ENCODE peak calls at places on chromosome 5, in eight cellular contexts. C is NCI-H1092 treated with DMSO at 0.1 percent for 48 hours, T is AG08395, U is ovary, X is Peyer's patch, W is SK-MEL-5, K is RPMI7951, E is NCI-H2227 treated with DMSO at 0.1 percent for 48 hours. I is an unnamed sample.

GRCh38 chr5:139668064-139668880 is 20.1 kb downstream of the CXXC5 start:
- DNase-seq in C (no peak), T (peak), U (peak), X (peak), W (no peak), K (peak), E (no peak), I (peak)

GRCh38 chr5:155480731-155481131 is 467.2 kb downstream of the KIF4B start:
- DNase-seq in C (no peak), T (no peak), U (peak), X (no peak), W (no peak), K (no peak), E (no peak), I (no peak)

GRCh38 chr5:68320094-68320986 is 104.8 kb downstream of the PIK3R1 start:
- DNase-seq in C (no peak), T (no peak), U (no peak), X (no peak), W (no peak), K (peak), E (no peak), I (no peak)

GRCh38 chr5:54362992-54363630 is 52.7 kb upstream of the ARL15 start:
- DNase-seq in C (no peak), T (peak), U (no peak), X (no peak), W (no peak), K (peak), E (no peak), I (peak)

GRCh38 chr5:57094753-57095683 is 78.8 kb upstream of the GPBP1 start:
- DNase-seq in C (no peak), T (no peak), U (no peak), X (no peak), W (peak), K (no peak), E (no peak), I (no peak)

GRCh38 chr5:72908666-72909065 is 47.2 kb upstream of the FCHO2 start:
- DNase-seq in C (no peak), T (no peak), U (no peak), X (no peak), W (no peak), K (no peak), E (no peak), I (no peak)

GRCh38 chr5:95794070-95794516 is 28.4 kb downstream of the GLRX start:
- DNase-seq in C (no peak), T (peak), U (no peak), X (no peak), W (no peak), K (no peak), E (no peak), I (peak)

GRCh38 chr5:112757468-112758208 is 20.0 kb downstream of the APC start:
- DNase-seq in C (peak), T (peak), U (no peak), X (no peak), W (peak), K (peak), E (peak), I (peak)

GRCh38 chr5:140311011-140311467 is 8.1 kb upstream of the PFDN1 start:
- DNase-seq in C (no peak), T (peak), U (no peak), X (no peak), W (peak), K (peak), E (no peak), I (peak)

GRCh38 chr5:28415791-28416443 is 1377.5 kb upstream of the CDH9 start:
- DNase-seq in C (no peak), T (no peak), U (no peak), X (no peak), W (no peak), K (no peak), E (no peak), I (no peak)

GRCh38 chr5:74063821-74064598 is 438.0 kb downstream of the ARHGEF28 start:
- DNase-seq in C (no peak), T (peak), U (no peak), X (no peak), W (no peak), K (peak), E (no peak), I (peak)

GRCh38 chr5:78829811-78830499 is 155.2 kb downstream of the ARSB start:
- DNase-seq in C (peak), T (peak), U (peak), X (no peak), W (no peak), K (no peak), E (no peak), I (peak)

GRCh38 chr5:129541648-129542251 is 81.7 kb downstream of the ADAMTS19 start:
- DNase-seq in C (no peak), T (no peak), U (no peak), X (no peak), W (peak), K (no peak), E (no peak), I (no peak)

GRCh38 chr5:57442080-57442839 is 40.4 kb downstream of the ACTBL2 start:
- DNase-seq in C (no peak), T (peak), U (no peak), X (no peak), W (peak), K (peak), E (no peak), I (peak)

GRCh38 chr5:81389015-81389414 is 4.9 kb downstream of the ACOT12 start:
- DNase-seq in C (no peak), T (no peak), U (no peak), X (no peak), W (no peak), K (no peak), E (no peak), I (no peak)

GRCh38 chr5:137273511-137273910 is 225.6 kb downstream of the SPOCK1 start:
- DNase-seq in C (no peak), T (peak), U (no peak), X (no peak), W (no peak), K (peak), E (no peak), I (peak)

GRCh38 chr5:76765249-76765648 is 49.3 kb downstream of the F2R start:
- DNase-seq in C (no peak), T (no peak), U (no peak), X (no peak), W (no peak), K (peak), E (no peak), I (no peak)

GRCh38 chr5:134145779-134146581 is 30.8 kb downstream of the SKP1 start:
- DNase-seq in C (peak), T (peak), U (peak), X (peak), W (peak), K (peak), E (peak), I (peak)

GRCh38 chr5:143824851-143825720 is 13.1 kb downstream of the HMHB1 start:
- DNase-seq in C (peak), T (peak), U (peak), X (peak), W (peak), K (peak), E (peak), I (peak)

GRCh38 chr5:112563169-112563826 is 144.2 kb upstream of the EPB41L4A start:
- DNase-seq in C (no peak), T (no peak), U (no peak), X (no peak), W (no peak), K (no peak), E (no peak), I (no peak)

GRCh38 chr5:140113180-140113698 is 670 bp upstream of the PURA start:
- DNase-seq in C (no peak), T (no peak), U (peak), X (no peak), W (no peak), K (no peak), E (no peak), I (peak)

GRCh38 chr5:55225346-55225745 is 1.8 kb downstream of the MCIDAS start:
- DNase-seq in C (no peak), T (no peak), U (no peak), X (no peak), W (no peak), K (no peak), E (no peak), I (no peak)

GRCh38 chr5:93894471-93895354 is 153.3 kb upstream of the POU5F2 start:
- DNase-seq in C (peak), T (no peak), U (no peak), X (no peak), W (peak), K (no peak), E (peak), I (peak)

GRCh38 chr5:149489605-149490037 is 61.6 kb downstream of the CSNK1A1 start:
- DNase-seq in C (no peak), T (no peak), U (no peak), X (no peak), W (no peak), K (peak), E (no peak), I (no peak)

GRCh38 chr5:33975846-33976245 is 8.6 kb downstream of the SLC45A2 start:
- DNase-seq in C (no peak), T (no peak), U (no peak), X (no peak), W (no peak), K (no peak), E (no peak), I (peak)

GRCh38 chr5:50447228-50447627 is 6.1 kb upstream of the EMB start:
- DNase-seq in C (no peak), T (no peak), U (no peak), X (no peak), W (no peak), K (no peak), E (no peak), I (no peak)

GRCh38 chr5:17379188-17379951 is 118.7 kb upstream of the TAF11L2 start:
- DNase-seq in C (peak), T (no peak), U (no peak), X (no peak), W (no peak), K (peak), E (no peak), I (no peak)

GRCh38 chr5:71751422-71751821 is 32.3 kb downstream of the CARTPT start:
- DNase-seq in C (no peak), T (no peak), U (no peak), X (no peak), W (no peak), K (no peak), E (no peak), I (no peak)

GRCh38 chr5:15566306-15566705 is 66.3 kb downstream of the FBXL7 start:
- DNase-seq in C (no peak), T (peak), U (no peak), X (no peak), W (peak), K (no peak), E (no peak), I (peak)

GRCh38 chr5:30734118-30734517 is 459.4 kb upstream of the CDH6 start:
- DNase-seq in C (no peak), T (no peak), U (no peak), X (no peak), W (no peak), K (no peak), E (no peak), I (no peak)